ENCODE peak calls at places on chromosomes 7 and 10, in six cellular contexts. One of them, this sample, is unnamed.

GRCh38 chr7:48087349-48087748 is 1.7 kb upstream of the UPP1 start:
- DNase-seq in K562: no peak
- DNase-seq in HepG2: no peak
- DNase-seq in SK-N-SH: no peak
- DNase-seq in H1: no peak
- DNase-seq in GM12878: peak
- DNase-seq in this sample: no peak

GRCh38 chr10:78333362-78334143 is 299.9 kb downstream of the RPS24 start:
- DNase-seq in H1: no peak
- DNase-seq in K562: no peak
- DNase-seq in HepG2: no peak
- DNase-seq in GM12878: no peak
- DNase-seq in SK-N-SH: no peak
- DNase-seq in this sample: no peak

GRCh38 chr10:132906106-132906505 is 36.3 kb downstream of the CFAP46 start:
- DNase-seq in GM12878: no peak
- DNase-seq in SK-N-SH: no peak
- DNase-seq in K562: no peak
- DNase-seq in H1: no peak
- DNase-seq in HepG2: no peak
- DNase-seq in this sample: no peak

GRCh38 chr7:16657656-16658279 is 11.8 kb downstream of the BZW2 start:
- DNase-seq in K562: peak
- DNase-seq in GM12878: no peak
- DNase-seq in H1: no peak
- DNase-seq in HepG2: no peak
- DNase-seq in SK-N-SH: no peak
- DNase-seq in this sample: peak

GRCh38 chr10:128723631-128724205 is 597.5 kb upstream of the MKI67 start:
- DNase-seq in K562: no peak
- DNase-seq in SK-N-SH: no peak
- DNase-seq in GM12878: no peak
- DNase-seq in HepG2: no peak
- DNase-seq in H1: no peak
- DNase-seq in this sample: no peak

GRCh38 chr10:17453377-17454091 is 861 bp downstream of the ST8SIA6 start:
- DNase-seq in GM12878: no peak
- DNase-seq in K562: peak
- DNase-seq in HepG2: no peak
- DNase-seq in SK-N-SH: peak
- DNase-seq in H1: peak
- DNase-seq in this sample: no peak

GRCh38 chr7:80097756-80098155 is 36.9 kb upstream of the GNAI1 start:
- DNase-seq in HepG2: no peak
- DNase-seq in GM12878: no peak
- DNase-seq in H1: no peak
- DNase-seq in SK-N-SH: no peak
- DNase-seq in K562: no peak
- DNase-seq in this sample: no peak

GRCh38 chr7:134722786-134723322 is 56.6 kb upstream of the CALD1 start:
- DNase-seq in HepG2: no peak
- DNase-seq in H1: no peak
- DNase-seq in GM12878: no peak
- DNase-seq in SK-N-SH: no peak
- DNase-seq in K562: no peak
- DNase-seq in this sample: no peak

GRCh38 chr7:130887182-130888016 is 153.4 kb upstream of the KLF14 start:
- DNase-seq in HepG2: peak
- DNase-seq in GM12878: no peak
- DNase-seq in SK-N-SH: no peak
- DNase-seq in H1: peak
- DNase-seq in K562: no peak
- DNase-seq in this sample: no peak

GRCh38 chr10:68156373-68157185 is 47.3 kb downstream of the MYPN start:
- DNase-seq in H1: no peak
- DNase-seq in SK-N-SH: peak
- DNase-seq in GM12878: no peak
- DNase-seq in K562: peak
- DNase-seq in HepG2: peak
- DNase-seq in this sample: peak

GRCh38 chr10:71483871-71484270 is 87.2 kb downstream of the CDH23 start:
- DNase-seq in H1: no peak
- DNase-seq in SK-N-SH: no peak
- DNase-seq in K562: no peak
- DNase-seq in HepG2: no peak
- DNase-seq in GM12878: no peak
- DNase-seq in this sample: no peak

GRCh38 chr7:120825576-120825975 is 32.4 kb downstream of the TSPAN12 start:
- DNase-seq in SK-N-SH: no peak
- DNase-seq in H1: no peak
- DNase-seq in HepG2: peak
- DNase-seq in K562: no peak
- DNase-seq in GM12878: no peak
- DNase-seq in this sample: no peak

GRCh38 chr10:14665865-14666857 is 108.5 kb downstream of the FAM107B start:
- DNase-seq in H1: no peak
- DNase-seq in HepG2: no peak
- DNase-seq in GM12878: no peak
- DNase-seq in K562: no peak
- DNase-seq in SK-N-SH: no peak
- DNase-seq in this sample: no peak

GRCh38 chr7:119896386-119896785 is 376.6 kb upstream of the KCND2 start:
- DNase-seq in HepG2: no peak
- DNase-seq in K562: no peak
- DNase-seq in GM12878: no peak
- DNase-seq in SK-N-SH: no peak
- DNase-seq in H1: no peak
- DNase-seq in this sample: no peak

GRCh38 chr10:124703778-124704427 is 40.3 kb downstream of the FAM53B start:
- DNase-seq in K562: no peak
- DNase-seq in HepG2: no peak
- DNase-seq in SK-N-SH: no peak
- DNase-seq in GM12878: no peak
- DNase-seq in H1: no peak
- DNase-seq in this sample: no peak

GRCh38 chr7:138000081-138000701 is 1.7 kb downstream of the CREB3L2 start:
- DNase-seq in SK-N-SH: no peak
- DNase-seq in GM12878: no peak
- DNase-seq in H1: no peak
- DNase-seq in HepG2: peak
- DNase-seq in K562: peak
- DNase-seq in this sample: no peak

GRCh38 chr10:69421611-69422308 is 5.0 kb upstream of the TACR2 start:
- DNase-seq in SK-N-SH: no peak
- DNase-seq in HepG2: no peak
- DNase-seq in H1: no peak
- DNase-seq in GM12878: no peak
- DNase-seq in K562: no peak
- DNase-seq in this sample: peak

GRCh38 chr10:78414380-78414779 is 380.7 kb downstream of the RPS24 start:
- DNase-seq in SK-N-SH: no peak
- DNase-seq in H1: no peak
- DNase-seq in HepG2: no peak
- DNase-seq in GM12878: no peak
- DNase-seq in K562: no peak
- DNase-seq in this sample: no peak

GRCh38 chr10:69870591-69870990 is 68.9 kb downstream of the COL13A1 start:
- DNase-seq in K562: no peak
- DNase-seq in SK-N-SH: no peak
- DNase-seq in H1: no peak
- DNase-seq in HepG2: no peak
- DNase-seq in GM12878: no peak
- DNase-seq in this sample: no peak

GRCh38 chr10:92291921-92292860 is 1.2 kb downstream of the MARCHF5 start:
- DNase-seq in SK-N-SH: peak
- DNase-seq in GM12878: peak
- DNase-seq in H1: no peak
- DNase-seq in HepG2: peak
- DNase-seq in K562: peak
- DNase-seq in this sample: peak
- H3K27ac ChIP-seq in SK-N-SH: peak
- H3K27ac ChIP-seq in GM12878: peak
- H3K27ac ChIP-seq in H1: no peak
- H3K27ac ChIP-seq in HepG2: peak
- H3K27ac ChIP-seq in K562: peak
- H3K27ac ChIP-seq in this sample: peak

GRCh38 chr7:112079671-112080070 is 126.5 kb downstream of the DOCK4 start:
- DNase-seq in HepG2: no peak
- DNase-seq in GM12878: no peak
- DNase-seq in H1: no peak
- DNase-seq in SK-N-SH: no peak
- DNase-seq in K562: no peak
- DNase-seq in this sample: no peak
- TF ChIP-seq GABPA in HepG2: no peak
- TF ChIP-seq GABPA in GM12878: no peak
- TF ChIP-seq GABPA in H1: no peak
- TF ChIP-seq GABPA in SK-N-SH: no peak
- TF ChIP-seq GABPA in K562: no peak
- TF ChIP-seq GABPA in this sample: no peak

GRCh38 chr10:72885953-72886352 is 7.6 kb upstream of the OIT3 start:
- DNase-seq in HepG2: no peak
- DNase-seq in K562: no peak
- DNase-seq in GM12878: no peak
- DNase-seq in SK-N-SH: no peak
- DNase-seq in H1: no peak
- DNase-seq in this sample: no peak
- H3K27ac ChIP-seq in HepG2: no peak
- H3K27ac ChIP-seq in K562: no peak
- H3K27ac ChIP-seq in GM12878: no peak
- H3K27ac ChIP-seq in SK-N-SH: no peak
- H3K27ac ChIP-seq in H1: no peak
- H3K27ac ChIP-seq in this sample: no peak

GRCh38 chr7:123958186-123958703 is 33.2 kb downstream of the SPAM1 start:
- DNase-seq in H1: no peak
- DNase-seq in K562: no peak
- DNase-seq in SK-N-SH: no peak
- DNase-seq in HepG2: no peak
- DNase-seq in GM12878: no peak
- DNase-seq in this sample: no peak
- TF ChIP-seq GABPA in H1: no peak
- TF ChIP-seq GABPA in K562: no peak
- TF ChIP-seq GABPA in SK-N-SH: no peak
- TF ChIP-seq GABPA in HepG2: no peak
- TF ChIP-seq GABPA in GM12878: no peak
- TF ChIP-seq GABPA in this sample: no peak

DNA sequence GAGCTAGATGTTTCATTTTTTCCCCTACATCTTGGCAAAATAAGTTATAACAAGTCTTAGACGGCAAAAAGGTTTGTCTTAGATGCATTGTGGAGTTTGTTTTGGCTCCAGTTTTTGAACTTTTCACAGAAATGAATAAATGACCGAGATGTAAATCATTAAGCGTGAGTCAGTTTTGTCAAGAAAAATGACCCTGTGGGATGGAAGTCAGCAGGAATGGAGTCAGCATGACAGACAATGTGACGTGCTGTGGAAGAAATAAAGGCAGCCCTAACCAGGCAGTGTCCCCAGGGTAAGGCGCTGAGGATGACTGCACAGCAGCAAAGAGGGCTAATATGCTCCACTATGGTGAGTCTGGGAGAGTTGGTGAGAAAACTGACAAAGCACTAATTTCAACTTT is 163.2 kb downstream of the NOC3L start:
- DNase-seq in K562: no peak
- DNase-seq in GM12878: no peak
- DNase-seq in SK-N-SH: no peak
- DNase-seq in HepG2: no peak
- DNase-seq in H1: no peak
- DNase-seq in this sample: no peak
- H3K27ac ChIP-seq in K562: no peak
- H3K27ac ChIP-seq in GM12878: no peak
- H3K27ac ChIP-seq in SK-N-SH: no peak
- H3K27ac ChIP-seq in HepG2: no peak
- H3K27ac ChIP-seq in H1: no peak
- H3K27ac ChIP-seq in this sample: no peak